ENCODE peak calls at places on chromosomes 12 and 14, in ten cellular contexts. J, W, A, P, B, Y, I, G, N and V are unnamed samples.

GRCh38 chr12:94707892-94708291 is 57.5 kb upstream of the TMCC3 start:
- DNase-seq in J (no peak), W (no peak), A (peak), P (peak), B (no peak), Y (no peak), I (no peak), G (no peak), N (no peak), V (no peak)

GRCh38 chr12:98838282-98838681 is 193.2 kb downstream of the APAF1 start:
- DNase-seq in J (no peak), W (peak), A (no peak), P (no peak), B (no peak), Y (no peak), I (no peak), G (no peak), N (no peak), V (no peak)

GRCh38 chr12:40144023-40144422 is 38.1 kb upstream of the SLC2A13 start:
- DNase-seq in J (no peak), W (no peak), A (no peak), P (no peak), B (no peak), Y (no peak), I (no peak), G (no peak), N (no peak), V (no peak)

GRCh38 chr14:76762617-76763361 is 1.5 kb downstream of the VASH1 start:
- DNase-seq in J (no peak), W (no peak), A (no peak), P (no peak), B (no peak), Y (no peak), I (no peak), G (no peak), N (no peak), V (peak)

GRCh38 chr14:22842211-22843122 is 6.1 kb downstream of the MMP14 start:
- DNase-seq in J (no peak), W (no peak), A (no peak), P (no peak), B (no peak), Y (no peak), I (no peak), G (no peak), N (no peak), V (no peak)

GRCh38 chr12:46559311-46559710 is 186.7 kb upstream of the SLC38A2 start:
- DNase-seq in J (no peak), W (no peak), A (no peak), P (no peak), B (no peak), Y (no peak), I (no peak), G (no peak), N (no peak), V (no peak)

GRCh38 chr12:105485926-105486325 is 155.4 kb downstream of the C12orf75 start:
- DNase-seq in J (no peak), W (no peak), A (no peak), P (no peak), B (no peak), Y (no peak), I (no peak), G (no peak), N (no peak), V (no peak)

GRCh38 chr12:32477714-32478113 is 78.4 kb downstream of the FGD4 start:
- DNase-seq in J (no peak), W (no peak), A (no peak), P (no peak), B (no peak), Y (no peak), I (no peak), G (no peak), N (no peak), V (no peak)

GRCh38 chr12:65192963-65193516 is 23.7 kb downstream of the LEMD3 start:
- DNase-seq in J (no peak), W (no peak), A (no peak), P (no peak), B (no peak), Y (no peak), I (no peak), G (no peak), N (no peak), V (no peak)

GRCh38 chr12:90947869-90948268 is 7.1 kb downstream of the CCER1 start:
- DNase-seq in J (no peak), W (no peak), A (no peak), P (no peak), B (no peak), Y (no peak), I (no peak), G (no peak), N (no peak), V (no peak)

GRCh38 chr14:72783741-72784140 is 110.2 kb downstream of the DPF3 start:
- DNase-seq in J (no peak), W (no peak), A (no peak), P (no peak), B (no peak), Y (no peak), I (no peak), G (no peak), N (no peak), V (peak)

GRCh38 chr14:105251920-105252319 is 3.6 kb downstream of the BTBD6 start:
- DNase-seq in J (no peak), W (no peak), A (no peak), P (no peak), B (no peak), Y (no peak), I (no peak), G (no peak), N (no peak), V (no peak)

GRCh38 chr12:2578772-2579171 is 216.0 kb upstream of the FKBP4 start:
- DNase-seq in J (no peak), W (no peak), A (no peak), P (no peak), B (no peak), Y (no peak), I (no peak), G (no peak), N (no peak), V (no peak)

GRCh38 chr12:89995870-89996269 is 287.2 kb upstream of the ATP2B1 start:
- DNase-seq in J (no peak), W (no peak), A (no peak), P (no peak), B (no peak), Y (no peak), I (no peak), G (no peak), N (no peak), V (no peak)

GRCh38 chr12:70839544-70839943 is 81.0 kb downstream of the PTPRR start:
- DNase-seq in J (no peak), W (no peak), A (no peak), P (no peak), B (no peak), Y (no peak), I (no peak), G (no peak), N (no peak), V (no peak)

GRCh38 chr14:35222324-35222723 is 69.9 kb upstream of the PSMA6 start:
- DNase-seq in J (no peak), W (no peak), A (no peak), P (no peak), B (no peak), Y (no peak), I (no peak), G (no peak), N (no peak), V (no peak)